ENCODE peak calls at places on chromosomes 7 and 10, in seven cellular contexts. G is PC-3, P is AG04450, M is colonic mucosa, R is fibroblast of mammary gland, H is body of pancreas, Q is progenitor cell of endocrine pancreas. X is an unnamed sample.
A peak's percentile ranks its signal among the peaks of the same experiment; 100 is the strongest.

GRCh38 chr7:106717997-106718871 is 57.3 kb upstream of the CCDC71L start:
- DNase-seq in H (no peak), R (peak; percentile 97), M (peak; percentile 21), P (peak; percentile 88), G (peak; percentile 96), Q (no peak), X (peak; percentile 40)

GRCh38 chr7:73976761-73977625 is 51.0 kb upstream of the ELN start:
- DNase-seq in G (no peak), M (peak; percentile 16), Q (no peak), H (no peak), R (peak; percentile 88), P (no peak), X (no peak)

GRCh38 chr10:96860631-96861277 is 28.7 kb downstream of the LCOR start:
- DNase-seq in R (no peak), H (no peak), M (no peak), G (no peak), Q (no peak), P (no peak), X (no peak)

GRCh38 chr10:60827791-60828488 is 49.7 kb downstream of the CDK1 start:
- DNase-seq in H (no peak), P (no peak), R (peak; percentile 61), M (no peak), Q (no peak), G (peak; percentile 66), X (no peak)

GRCh38 chr10:103636996-103637395 is 143.5 kb downstream of the NEURL1 start:
- DNase-seq in M (no peak), G (no peak), P (no peak), R (peak; percentile 45), H (no peak), Q (no peak), X (no peak)

GRCh38 chr7:14144109-14144508 is 154.6 kb upstream of the ETV1 start:
- DNase-seq in G (peak; percentile 63), M (no peak), R (no peak), H (no peak), P (no peak), Q (no peak), X (no peak)

GRCh38 chr7:103752995-103753394 is 236.5 kb downstream of the RELN start:
- DNase-seq in P (no peak), G (peak; percentile 69), M (no peak), H (no peak), Q (no peak), R (peak; percentile 25), X (no peak)

GRCh38 chr10:58824396-58824795 is 311.7 kb downstream of the BICC1 start:
- DNase-seq in G (no peak), M (no peak), P (no peak), R (no peak), Q (no peak), H (no peak), X (no peak)

GRCh38 chr7:128017880-128018845 is 13.1 kb downstream of the LRRC4 start:
- DNase-seq in H (peak; percentile 35), G (peak; percentile 45), Q (no peak), R (no peak), P (no peak), M (no peak), X (no peak)

GRCh38 chr10:63266337-63267327 is 133.5 kb downstream of the NRBF2 start:
- DNase-seq in P (no peak), Q (no peak), R (no peak), H (no peak), M (no peak), G (peak; percentile 53), X (no peak)

GRCh38 chr10:91409869-91410637 is at the start of gene HECTD2:
- DNase-seq in G (peak; percentile 61), H (peak; percentile 86), R (peak; percentile 58), P (no peak), M (peak; percentile 72), Q (peak; percentile 68), X (peak; percentile 91)

GRCh38 chr7:7216279-7216678 is 33.9 kb downstream of the C1GALT1 start:
- DNase-seq in P (no peak), R (no peak), M (no peak), G (no peak), Q (no peak), H (no peak), X (no peak)

GRCh38 chr10:133370026-133370786 is 2.9 kb downstream of the ECHS1 start:
- DNase-seq in M (no peak), P (no peak), G (no peak), R (no peak), Q (no peak), H (no peak), X (no peak)

GRCh38 chr10:132886211-132887099 is 55.9 kb downstream of the CFAP46 start:
- DNase-seq in M (no peak), R (no peak), Q (no peak), G (peak; percentile 24), H (peak; percentile 7), P (no peak), X (no peak)

GRCh38 chr7:66974986-66975590 is 20.3 kb downstream of the SBDS start:
- DNase-seq in G (no peak), Q (no peak), H (no peak), R (peak; percentile 29), M (no peak), P (no peak), X (no peak)

GRCh38 chr7:138092486-138093028 is 16.3 kb downstream of the AKR1D1 start:
- DNase-seq in R (no peak), P (no peak), H (no peak), G (peak; percentile 84), Q (no peak), M (no peak), X (no peak)

GRCh38 chr10:7193369-7193768 is 217.5 kb downstream of the SFMBT2 start:
- DNase-seq in M (no peak), R (no peak), G (no peak), H (no peak), P (no peak), Q (no peak), X (no peak)

GRCh38 chr10:124291009-124291671 is 127.6 kb downstream of the OAT start:
- DNase-seq in G (no peak), H (no peak), R (no peak), P (no peak), Q (no peak), M (peak; percentile 29), X (no peak)

GRCh38 chr7:132113536-132114409 is 462.5 kb downstream of the PLXNA4 start:
- DNase-seq in G (no peak), R (no peak), H (no peak), P (no peak), M (no peak), Q (no peak), X (no peak)

GRCh38 chr10:66996996-66997395 is 71.2 kb downstream of the LRRTM3 start:
- DNase-seq in Q (no peak), R (no peak), P (no peak), G (peak; percentile 96), H (no peak), M (no peak), X (no peak)

GRCh38 chr7:48390381-48391327 is 219.4 kb downstream of the ABCA13 start:
- DNase-seq in Q (no peak), H (peak; percentile 14), M (no peak), R (no peak), P (no peak), G (no peak), X (no peak)

GRCh38 chr10:73646598-73647041 is 5.3 kb upstream of the MYOZ1 start:
- DNase-seq in M (no peak), G (no peak), H (no peak), Q (no peak), R (no peak), P (no peak), X (no peak)

GRCh38 chr7:36079446-36080025 is 73.5 kb upstream of the EEPD1 start:
- DNase-seq in G (no peak), P (no peak), Q (no peak), H (no peak), R (no peak), M (no peak), X (no peak)

GRCh38 chr10:16986082-16986405 is 143.6 kb downstream of the CUBN start:
- DNase-seq in P (no peak), H (no peak), Q (no peak), G (no peak), M (no peak), R (no peak), X (no peak)

GRCh38 chr10:112409274-112409673 is 35.4 kb downstream of the ACSL5 start:
- DNase-seq in P (no peak), H (no peak), G (no peak), M (no peak), Q (no peak), R (no peak), X (no peak)

GRCh38 chr10:62426600-62426999 is 52.4 kb downstream of the ZNF365 start:
- DNase-seq in Q (no peak), M (no peak), H (no peak), R (no peak), G (no peak), P (no peak), X (no peak)

GRCh38 chr10:61750943-61751471 is 88.3 kb downstream of the CABCOCO1 start:
- DNase-seq in G (peak; percentile 98), P (peak; percentile 13), M (peak; percentile 89), H (peak; percentile 89), R (peak; percentile 76), Q (peak; percentile 30), X (peak; percentile 16)

GRCh38 chr10:43299579-43299978 is 32.7 kb upstream of the RASGEF1A start:
- DNase-seq in G (no peak), P (no peak), H (no peak), R (no peak), M (no peak), Q (no peak), X (no peak)

GRCh38 chr7:101814081-101814995 is 3.1 kb upstream of the CUX1 start:
- DNase-seq in P (no peak), Q (peak; percentile 40), M (peak; percentile 72), H (peak; percentile 79), G (peak; percentile 66), R (peak; percentile 45), X (peak; percentile 91)

GRCh38 chr10:123154092-123154942 is at the start of gene BUB3:
- DNase-seq in G (peak; percentile 97), P (peak; percentile 99), R (peak; percentile 100), Q (peak; percentile 92), H (peak; percentile 98), M (peak; percentile 98), X (peak; percentile 98)
- TF ChIP-seq CTCF in G (no peak), P (peak; percentile 19), R (no peak), Q (no peak), H (no peak), M (no peak), X (no peak)

DNA sequence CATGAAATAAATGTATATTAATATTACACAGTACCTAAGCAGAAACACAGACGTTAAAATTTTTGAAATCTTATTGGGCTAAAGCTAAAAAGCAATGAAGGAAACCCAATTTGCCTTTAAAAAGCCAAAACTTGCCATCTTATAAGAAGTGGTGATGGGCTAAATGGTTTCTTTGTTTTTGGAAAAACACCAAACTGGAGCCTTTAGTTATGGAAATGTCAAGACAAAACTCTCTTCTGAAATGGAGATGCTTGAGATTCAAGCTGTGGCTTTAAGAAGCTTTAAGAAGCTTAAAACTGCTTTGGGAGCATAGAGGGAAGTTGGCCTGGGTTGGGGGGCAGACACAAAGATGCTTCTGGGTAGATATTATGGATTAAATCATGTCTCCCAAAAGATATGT is 277.0 kb downstream of the GFRA1 start:
- DNase-seq in G (no peak), R (no peak), Q (no peak), H (no peak), M (no peak), P (no peak), X (no peak)
- TF ChIP-seq CTCF in G (no peak), R (no peak), Q (no peak), H (no peak), M (no peak), P (no peak), X (no peak)

GRCh38 chr7:24757799-24758275 is 573 bp upstream of the GSDME start:
- DNase-seq in R (peak; percentile 53), Q (no peak), M (no peak), P (no peak), H (peak; percentile 10), G (peak; percentile 32), X (peak; percentile 48)
- TF ChIP-seq CTCF in R (no peak), Q (no peak), M (no peak), P (no peak), H (no peak), G (peak; percentile 11), X (peak; percentile 28)

GRCh38 chr7:44152971-44153947 is 12.1 kb upstream of the MYL7 start:
- DNase-seq in G (no peak), Q (no peak), M (no peak), R (no peak), P (no peak), H (no peak), X (no peak)
- TF ChIP-seq CTCF in G (no peak), Q (no peak), M (no peak), R (no peak), P (no peak), H (no peak), X (no peak)